ENCODE peak calls at places on chromosomes 5 and 9, in five cellular contexts. A is upper lobe of left lung, F is HepG2, Y is GM12878, I is K562. G is an unnamed sample. For H3K4me1, the result is how much of the 10 kb centered on the place peaks cover.

GRCh38 chr5:139426222-139426885 is 13.0 kb downstream of the DNAJC18 start:
- ATAC-seq in A (no peak), F (no peak), Y (no peak), I (peak), G (no peak)

GRCh38 chr5:137731201-137731600 is 4.7 kb downstream of the KLHL3 start:
- ATAC-seq in A (no peak), F (no peak), Y (no peak), I (no peak), G (no peak)

GRCh38 chr5:33299621-33300208 is 141.1 kb upstream of the TARS1 start:
- ATAC-seq in A (no peak), F (no peak), Y (peak), I (no peak), G (peak)

GRCh38 chr9:120951960-120952630 is 25.5 kb upstream of the TRAF1 start:
- ATAC-seq in A (no peak), F (no peak), Y (no peak), I (no peak), G (no peak)

GRCh38 chr9:135045264-135046155 is 42.0 kb upstream of the OLFM1 start:
- ATAC-seq in A (no peak), F (no peak), Y (no peak), I (no peak), G (no peak)

GRCh38 chr9:124894741-124895170 is 32.8 kb downstream of the ARPC5L start:
- ATAC-seq in A (no peak), F (no peak), Y (peak), I (peak), G (no peak)

GRCh38 chr9:126348911-126349550 is 22.4 kb downstream of the MVB12B start:
- ATAC-seq in A (no peak), F (no peak), Y (no peak), I (no peak), G (no peak)

GRCh38 chr5:38796000-38796738 is 49.6 kb upstream of the OSMR start:
- ATAC-seq in A (no peak), F (no peak), Y (no peak), I (no peak), G (peak)

GRCh38 chr9:84823426-84824271 is 154.1 kb downstream of the NTRK2 start:
- ATAC-seq in A (peak), F (no peak), Y (peak), I (no peak), G (peak)

GRCh38 chr9:129558063-129558550 is 62.8 kb downstream of the C9orf50 start:
- ATAC-seq in A (no peak), F (peak), Y (no peak), I (no peak), G (no peak)

GRCh38 chr9:107732781-107733529 is 243.4 kb upstream of the KLF4 start:
- ATAC-seq in A (no peak), F (no peak), Y (peak), I (no peak), G (peak)

GRCh38 chr5:122078116-122078865 is at the start of gene LOX:
- ATAC-seq in A (peak), F (peak), Y (no peak), I (no peak), G (peak)

GRCh38 chr5:142922223-142922952 is 152.2 kb downstream of the ARHGAP26 start:
- ATAC-seq in A (no peak), F (peak), Y (peak), I (peak), G (peak)

DNA sequence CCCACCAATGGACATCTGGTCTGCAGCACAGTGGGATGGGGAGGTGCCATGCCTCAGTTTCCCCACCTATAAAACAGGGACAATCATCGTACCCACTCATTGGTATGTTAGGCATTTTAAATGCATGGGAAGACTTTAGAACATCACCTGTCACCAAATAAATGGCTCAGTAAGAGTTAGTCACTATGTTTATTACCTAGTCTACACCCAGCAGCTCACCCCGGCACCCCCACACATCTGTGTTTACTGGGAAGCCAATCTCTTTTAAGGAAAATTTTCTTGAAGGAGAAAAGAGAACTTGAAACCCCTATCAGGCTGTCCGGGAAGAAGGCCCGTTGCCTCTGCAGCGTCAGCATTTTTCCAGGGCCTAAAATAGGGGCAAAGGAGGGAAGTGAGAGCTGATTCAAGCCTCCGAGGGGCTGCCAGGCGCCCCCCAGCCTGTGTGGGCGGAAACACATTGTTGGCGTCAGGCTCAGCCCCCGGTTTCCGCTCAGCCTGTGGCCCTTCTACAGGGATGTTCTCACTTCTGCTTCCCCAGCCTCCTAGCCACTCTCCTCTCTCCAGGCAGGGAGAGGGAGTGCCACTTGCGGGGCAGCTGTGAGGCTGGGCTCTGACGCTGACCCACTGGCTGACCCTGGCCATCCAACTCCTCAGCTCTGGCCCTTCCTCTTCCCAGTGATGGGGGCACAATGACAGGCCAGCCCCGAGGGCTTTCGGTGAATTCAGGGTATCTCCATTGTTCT is 4.6 kb downstream of the CSF1R start:
- ATAC-seq in A (peak), F (no peak), Y (peak), I (peak), G (peak)
- TF ChIP-seq POLR2AphosphoS5 in A (no peak), F (no peak), Y (peak), I (no peak), G (peak)

DNA sequence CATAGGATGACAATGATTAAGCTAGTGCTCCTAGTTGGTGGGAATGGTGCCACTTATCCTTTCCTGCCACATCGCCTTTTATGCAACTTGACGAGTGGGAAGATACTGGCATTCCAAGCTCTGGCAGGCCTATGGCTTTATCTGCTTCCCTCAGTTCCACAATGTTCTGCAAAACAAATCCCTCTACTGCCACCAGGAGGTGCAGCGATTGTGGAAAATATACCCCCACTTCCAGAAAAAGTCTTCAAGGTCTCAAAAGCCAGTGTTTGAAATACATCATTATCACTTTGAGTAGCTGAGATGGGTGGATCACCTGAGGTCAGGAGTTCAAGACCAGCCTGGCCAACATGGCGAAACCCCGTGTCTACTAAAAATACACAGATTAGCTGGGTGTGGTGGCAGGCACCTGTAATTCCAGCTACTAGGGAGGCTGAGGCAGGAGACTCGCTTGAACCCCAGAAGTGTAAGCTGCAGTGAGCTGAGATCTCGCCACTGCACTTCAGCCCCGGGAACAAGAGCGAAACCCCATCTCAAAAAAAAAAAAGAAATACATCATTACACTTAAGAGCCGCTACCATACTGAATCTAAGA is 3.4 kb downstream of the CLINT1 start:
- ATAC-seq in A (no peak), F (peak), Y (peak), I (peak), G (no peak)
- H3K4me1 ChIP-seq in A (under half), F (half or more), Y (under half), I (under half), G (half or more)

DNA sequence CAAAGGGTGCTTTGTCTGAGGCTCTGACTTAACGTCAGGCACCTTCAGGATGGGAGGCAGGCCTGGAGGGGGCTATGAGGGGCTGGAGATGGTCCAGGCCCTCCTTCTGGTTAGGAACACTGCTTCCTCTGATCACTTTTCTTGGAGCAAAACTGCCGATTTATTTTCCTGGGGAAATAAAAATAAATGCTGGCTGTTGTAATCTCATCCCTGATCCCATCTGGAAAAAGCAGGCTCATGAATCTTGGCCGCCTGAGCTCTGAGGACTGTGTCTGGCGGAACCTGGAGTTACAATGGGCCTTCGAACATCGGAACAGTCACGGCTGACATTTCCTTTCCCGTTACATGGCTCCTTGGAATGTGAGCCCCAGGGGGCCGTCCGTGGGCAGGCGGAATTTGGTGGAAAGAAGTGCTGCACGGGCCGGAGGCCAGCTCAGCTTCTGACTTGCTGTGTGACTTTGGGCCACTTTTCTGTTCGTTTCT is 157.8 kb downstream of the RGS3 start:
- ATAC-seq in A (peak), F (no peak), Y (no peak), I (no peak), G (peak)
- TF ChIP-seq EP300 in A (no peak), F (no peak), Y (no peak), I (no peak), G (no peak)

DNA sequence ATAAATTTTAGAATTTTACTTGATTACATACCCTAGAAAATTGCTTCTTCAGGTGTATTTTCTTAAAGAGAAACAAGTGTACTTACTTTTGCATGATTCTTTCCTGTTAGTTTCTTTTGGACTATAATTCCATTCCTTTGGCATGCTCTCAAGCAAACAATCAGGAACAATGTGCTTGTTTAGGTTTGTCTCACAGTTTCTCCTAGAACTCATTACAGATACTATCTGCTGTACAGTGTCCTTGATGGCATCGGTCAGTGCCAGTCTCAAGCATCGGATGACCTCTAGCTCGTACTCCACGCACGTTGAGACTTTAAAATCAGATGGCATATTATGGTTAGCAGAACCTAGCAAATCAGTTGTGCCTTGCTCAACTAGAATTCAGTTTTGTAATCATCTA is 214.9 kb downstream of the KIAA0825 start:
- ATAC-seq in A (no peak), F (no peak), Y (no peak), I (no peak), G (no peak)
- TF ChIP-seq POLR2AphosphoS5 in A (no peak), F (no peak), Y (no peak), I (no peak), G (no peak)

GRCh38 chr9:9950813-9951212 is 662.0 kb downstream of the PTPRD start:
- ATAC-seq in A (no peak), F (no peak), Y (no peak), I (no peak), G (no peak)
- H3K4me1 ChIP-seq in A (under half), F (under half), Y (under half), I (under half), G (under half)

DNA sequence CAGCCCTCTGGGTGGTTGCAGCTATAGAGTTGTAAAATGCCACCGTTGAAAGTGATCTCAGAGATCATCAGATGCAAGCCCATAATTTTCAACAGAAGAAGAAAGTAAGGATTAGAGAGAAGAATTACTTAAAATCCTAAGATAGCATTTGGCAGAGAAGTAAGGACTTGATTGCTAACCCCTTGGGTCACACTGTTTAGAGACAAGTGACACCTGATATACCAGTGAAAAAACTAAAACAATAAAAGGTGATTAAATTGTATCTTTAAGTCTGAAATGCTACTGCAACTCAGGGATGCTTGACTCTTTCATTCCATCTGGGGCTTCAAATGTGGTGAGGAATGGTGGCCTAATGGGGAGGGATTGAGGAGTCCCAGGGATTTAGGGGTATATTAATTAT is 280.9 kb upstream of the PANK3 start:
- ATAC-seq in A (no peak), F (no peak), Y (no peak), I (no peak), G (no peak)
- TF ChIP-seq EP300 in A (no peak), F (no peak), Y (no peak), I (no peak), G (no peak)

GRCh38 chr5:171390883-171391677 is 3.4 kb downstream of the NPM1 start:
- ATAC-seq in A (no peak), F (no peak), Y (no peak), I (no peak), G (no peak)
- TF ChIP-seq POLR2AphosphoS5 in A (no peak), F (no peak), Y (peak), I (no peak), G (no peak)

GRCh38 chr9:77111408-77111807 is 65.9 kb upstream of the VPS13A start:
- ATAC-seq in A (no peak), F (no peak), Y (no peak), I (no peak), G (no peak)
- H3K4me1 ChIP-seq in A (under half), F (under half), Y (under half), I (under half), G (under half)